ENCODE peak calls at places on chromosomes 16 and 17, in seven cellular contexts. I, P, Q, W, K, R and J are unnamed samples.

GRCh38 chr16:24255446-24256352 is at the start of gene CACNG3:
- DNase-seq in I (peak; percentile 30), P (peak; percentile 25), Q (peak; percentile 37), W (no peak), K (peak; percentile 19), R (peak; percentile 41), J (no peak)

GRCh38 chr16:7268182-7268581 is 64.5 kb upstream of the RBFOX1 start:
- DNase-seq in I (no peak), P (no peak), Q (peak; percentile 46), W (no peak), K (no peak), R (no peak), J (no peak)

GRCh38 chr17:4514206-4514605 is 15.5 kb downstream of the SPNS2 start:
- DNase-seq in I (no peak), P (no peak), Q (no peak), W (no peak), K (no peak), R (no peak), J (no peak)

GRCh38 chr17:50953831-50954601 is 87.9 kb upstream of the TOB1 start:
- DNase-seq in I (peak; percentile 61), P (peak; percentile 83), Q (peak; percentile 84), W (peak; percentile 64), K (peak; percentile 77), R (peak; percentile 81), J (no peak)

GRCh38 chr17:302300-302698 is 50.3 kb downstream of the RPH3AL start:
- DNase-seq in I (no peak), P (no peak), Q (no peak), W (no peak), K (no peak), R (peak; percentile 35), J (no peak)

GRCh38 chr16:57532251-57532625 is 4.1 kb downstream of the CCDC102A start:
- DNase-seq in I (peak; percentile 9), P (no peak), Q (peak; percentile 45), W (no peak), K (no peak), R (no peak), J (no peak)

GRCh38 chr16:61590577-61590976 is 445.7 kb downstream of the CDH8 start:
- DNase-seq in I (no peak), P (no peak), Q (no peak), W (no peak), K (no peak), R (no peak), J (no peak)

GRCh38 chr16:81450783-81451491 is 6.3 kb downstream of the CMIP start:
- DNase-seq in I (no peak), P (no peak), Q (no peak), W (no peak), K (no peak), R (no peak), J (no peak)

GRCh38 chr17:21467196-21467595 is 91.0 kb downstream of the KCNJ12 start:
- DNase-seq in I (no peak), P (no peak), Q (no peak), W (no peak), K (no peak), R (no peak), J (no peak)

GRCh38 chr16:50245417-50246298 is 20.7 kb upstream of the ADCY7 start:
- DNase-seq in I (no peak), P (peak; percentile 71), Q (peak; percentile 93), W (peak; percentile 73), K (peak; percentile 47), R (peak; percentile 55), J (no peak)

GRCh38 chr17:37742114-37742761 is 2.6 kb downstream of the HNF1B start:
- DNase-seq in I (no peak), P (peak; percentile 22), Q (peak; percentile 62), W (no peak), K (no peak), R (no peak), J (no peak)

GRCh38 chr17:3846739-3847670 is 959 bp upstream of the NCBP3 start:
- DNase-seq in I (no peak), P (no peak), Q (no peak), W (no peak), K (no peak), R (no peak), J (no peak)

GRCh38 chr16:85935391-85935956 is 36.5 kb downstream of the IRF8 start:
- DNase-seq in I (no peak), P (no peak), Q (no peak), W (no peak), K (no peak), R (no peak), J (no peak)

GRCh38 chr16:66910175-66910940 is 8.3 kb downstream of the CDH16 start:
- DNase-seq in I (no peak), P (no peak), Q (no peak), W (no peak), K (no peak), R (no peak), J (no peak)

GRCh38 chr17:32341857-32342602 is at the start of gene C17orf75:
- DNase-seq in I (peak; percentile 80), P (peak; percentile 83), Q (peak; percentile 87), W (peak; percentile 87), K (peak; percentile 47), R (peak; percentile 88), J (no peak)

GRCh38 chr16:1163567-1164055 is 10.7 kb downstream of the CACNA1H start:
- DNase-seq in I (no peak), P (no peak), Q (no peak), W (no peak), K (peak; percentile 71), R (no peak), J (no peak)

GRCh38 chr17:21286771-21287702 is 2.5 kb downstream of the MAP2K3 start:
- DNase-seq in I (no peak), P (no peak), Q (no peak), W (peak; percentile 37), K (no peak), R (no peak), J (no peak)

GRCh38 chr16:25626172-25626571 is 65.6 kb upstream of the HS3ST4 start:
- DNase-seq in I (no peak), P (no peak), Q (no peak), W (no peak), K (no peak), R (no peak), J (no peak)

GRCh38 chr17:34579017-34579946 is at the start of gene TMEM132E:
- DNase-seq in I (peak; percentile 37), P (peak; percentile 4), Q (peak; percentile 75), W (peak; percentile 71), K (peak; percentile 6), R (peak; percentile 36), J (no peak)

GRCh38 chr16:85522842-85523601 is 90.1 kb upstream of the GSE1 start:
- DNase-seq in I (no peak), P (peak; percentile 56), Q (no peak), W (no peak), K (peak; percentile 14), R (peak; percentile 63), J (no peak)

GRCh38 chr16:71537643-71538042 is 11.4 kb downstream of the CHST4 start:
- DNase-seq in I (no peak), P (peak; percentile 24), Q (peak; percentile 36), W (no peak), K (peak; percentile 9), R (no peak), J (no peak)

GRCh38 chr16:57041182-57042156 is 50.9 kb upstream of the CPNE2 start:
- DNase-seq in I (no peak), P (peak; percentile 5), Q (no peak), W (no peak), K (no peak), R (no peak), J (no peak)

GRCh38 chr16:85347213-85347591 is 234.9 kb upstream of the CIBAR2 start:
- DNase-seq in I (no peak), P (peak; percentile 37), Q (peak; percentile 63), W (no peak), K (no peak), R (no peak), J (no peak)

GRCh38 chr16:52553322-52553721 is 6.4 kb upstream of the TOX3 start:
- DNase-seq in I (no peak), P (no peak), Q (no peak), W (no peak), K (no peak), R (no peak), J (no peak)

GRCh38 chr16:79411805-79412204 is 188.7 kb downstream of the MAF start:
- DNase-seq in I (no peak), P (no peak), Q (no peak), W (no peak), K (no peak), R (no peak), J (no peak)

DNA sequence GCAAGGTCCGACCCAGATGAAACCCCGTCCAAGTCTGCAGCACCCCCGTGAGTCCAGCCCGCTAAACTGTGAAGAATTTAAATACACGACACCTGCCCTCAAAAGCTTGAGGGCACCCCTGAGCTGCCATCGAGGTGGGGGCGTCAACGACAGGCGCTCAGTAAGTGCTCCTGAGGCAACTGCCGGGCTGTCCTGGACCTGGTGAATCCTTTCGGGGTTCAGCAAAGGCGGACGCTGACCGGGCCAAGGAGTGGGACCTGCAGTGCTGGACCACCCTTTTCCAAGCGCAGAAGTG is 512 bp upstream of the ENDOV start:
- DNase-seq in I (no peak), P (peak; percentile 8), Q (no peak), W (no peak), K (no peak), R (no peak), J (no peak)
- TF ChIP-seq CTCF in I (no peak), P (no peak), Q (peak; percentile 16), W (no peak), K (no peak), R (no peak), J (peak; percentile 13)

GRCh38 chr16:27374794-27375499 is 27.0 kb upstream of the IL21R start:
- DNase-seq in I (peak; percentile 41), P (peak; percentile 77), Q (peak; percentile 76), W (peak; percentile 49), K (peak; percentile 76), R (peak; percentile 56), J (peak; percentile 33)
- H3K4me3 ChIP-seq in I (no peak overlapping the region), P (no peak overlapping the region), Q (no peak overlapping the region), W (no peak overlapping the region), K (no peak overlapping the region), R (peak overlapping the region; percentile 16), J (peak overlapping the region; percentile 8)

GRCh38 chr16:73326221-73326620 is 278.3 kb upstream of the ZFHX3 start:
- DNase-seq in I (no peak), P (no peak), Q (no peak), W (no peak), K (no peak), R (no peak), J (no peak)

GRCh38 chr16:73326770-73327470 is 279.0 kb upstream of the ZFHX3 start:
- DNase-seq in I (no peak), P (no peak), Q (no peak), W (no peak), K (no peak), R (no peak), J (no peak)

GRCh38 chr16:73323880-73324279 is 276.0 kb upstream of the ZFHX3 start:
- DNase-seq in I (peak; percentile 15), P (no peak), Q (no peak), W (no peak), K (no peak), R (peak; percentile 43), J (no peak)

GRCh38 chr16:73329363-73330306 is 281.7 kb upstream of the ZFHX3 start:
- DNase-seq in I (no peak), P (no peak), Q (peak; percentile 61), W (no peak), K (peak; percentile 37), R (no peak), J (no peak)
- TF ChIP-seq CTCF in I (no peak), P (no peak), Q (no peak), W (no peak), K (no peak), R (no peak), J (peak; percentile 4)

DNA sequence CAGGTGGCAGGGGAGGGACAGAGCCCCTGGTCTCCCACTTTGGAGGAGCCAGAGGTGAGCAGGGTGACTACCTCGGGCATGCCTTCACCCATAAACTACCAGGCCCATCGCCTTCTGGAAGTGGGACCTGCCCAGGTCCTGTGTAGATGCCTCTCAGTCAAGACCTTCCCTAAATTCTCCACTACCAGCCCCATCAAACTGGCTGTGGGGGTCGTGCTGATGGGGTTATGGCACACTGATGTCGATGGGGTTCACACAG is 5.8 kb upstream of the RAB37 start:
- DNase-seq in I (no peak), P (no peak), Q (no peak), W (no peak), K (no peak), R (no peak), J (no peak)
- H3K4me3 ChIP-seq in I (no peak overlapping the region), P (no peak overlapping the region), Q (no peak overlapping the region), W (no peak overlapping the region), K (no peak overlapping the region), R (no peak overlapping the region), J (no peak overlapping the region)